ENCODE peak calls at places on chromosomes 12 and 14, in five cellular contexts. One of them, this sample, is unnamed. For H3K36me3, the result is how much of the 10 kb centered on the place peaks cover.

GRCh38 chr12:3252416-3252815 is 175.2 kb downstream of the TSPAN9 start:
- DNase-seq in lung: peak
- DNase-seq in upper lobe of right lung: no peak
- DNase-seq in OCI-LY7: no peak
- DNase-seq in body of pancreas: peak
- DNase-seq in this sample: no peak

GRCh38 chr12:84038241-84038640 is 874.4 kb downstream of the SLC6A15 start:
- DNase-seq in upper lobe of right lung: no peak
- DNase-seq in body of pancreas: no peak
- DNase-seq in lung: no peak
- DNase-seq in OCI-LY7: no peak
- DNase-seq in this sample: no peak

GRCh38 chr14:89479802-89480201 is 62.8 kb upstream of the FOXN3 start:
- DNase-seq in lung: no peak
- DNase-seq in upper lobe of right lung: no peak
- DNase-seq in OCI-LY7: no peak
- DNase-seq in body of pancreas: no peak
- DNase-seq in this sample: no peak

GRCh38 chr14:60091550-60092511 is at the start of gene PCNX4:
- DNase-seq in lung: peak
- DNase-seq in OCI-LY7: peak
- DNase-seq in upper lobe of right lung: peak
- DNase-seq in body of pancreas: peak
- DNase-seq in this sample: peak

GRCh38 chr14:36604757-36605505 is 22.5 kb upstream of the NKX2-8 start:
- DNase-seq in OCI-LY7: peak
- DNase-seq in upper lobe of right lung: no peak
- DNase-seq in lung: peak
- DNase-seq in body of pancreas: peak
- DNase-seq in this sample: no peak

GRCh38 chr14:95545769-95546168 is 10.9 kb downstream of the GLRX5 start:
- DNase-seq in upper lobe of right lung: no peak
- DNase-seq in body of pancreas: no peak
- DNase-seq in OCI-LY7: no peak
- DNase-seq in lung: no peak
- DNase-seq in this sample: no peak

GRCh38 chr12:51183816-51184215 is 10.9 kb upstream of the TFCP2 start:
- DNase-seq in upper lobe of right lung: no peak
- DNase-seq in lung: no peak
- DNase-seq in body of pancreas: peak
- DNase-seq in OCI-LY7: no peak
- DNase-seq in this sample: no peak

GRCh38 chr14:57008534-57008933 is 198.3 kb upstream of the OTX2 start:
- DNase-seq in body of pancreas: no peak
- DNase-seq in OCI-LY7: no peak
- DNase-seq in lung: no peak
- DNase-seq in upper lobe of right lung: no peak
- DNase-seq in this sample: no peak

GRCh38 chr12:56632701-56633464 is 2.8 kb upstream of the BAZ2A start:
- DNase-seq in OCI-LY7: peak
- DNase-seq in upper lobe of right lung: no peak
- DNase-seq in lung: no peak
- DNase-seq in body of pancreas: no peak
- DNase-seq in this sample: no peak

GRCh38 chr12:131981388-131981787 is 31.6 kb downstream of the EP400 start:
- DNase-seq in lung: no peak
- DNase-seq in upper lobe of right lung: no peak
- DNase-seq in OCI-LY7: no peak
- DNase-seq in body of pancreas: no peak
- DNase-seq in this sample: no peak

GRCh38 chr12:131983026-131983425 is 33.3 kb downstream of the EP400 start:
- DNase-seq in body of pancreas: no peak
- DNase-seq in lung: no peak
- DNase-seq in upper lobe of right lung: no peak
- DNase-seq in OCI-LY7: no peak
- DNase-seq in this sample: no peak

GRCh38 chr12:131985145-131985875 is 35.6 kb downstream of the EP400 start:
- DNase-seq in OCI-LY7: no peak
- DNase-seq in body of pancreas: peak
- DNase-seq in upper lobe of right lung: peak
- DNase-seq in lung: peak
- DNase-seq in this sample: no peak

GRCh38 chr12:131982041-131982440 is 32.3 kb downstream of the EP400 start:
- DNase-seq in body of pancreas: no peak
- DNase-seq in upper lobe of right lung: no peak
- DNase-seq in OCI-LY7: no peak
- DNase-seq in lung: no peak
- DNase-seq in this sample: no peak

GRCh38 chr12:131983554-131983953 is 33.8 kb downstream of the EP400 start:
- DNase-seq in upper lobe of right lung: no peak
- DNase-seq in body of pancreas: no peak
- DNase-seq in OCI-LY7: no peak
- DNase-seq in lung: no peak
- DNase-seq in this sample: no peak
- H3K36me3 ChIP-seq in upper lobe of right lung: half or more
- H3K36me3 ChIP-seq in body of pancreas: under half
- H3K36me3 ChIP-seq in OCI-LY7: half or more
- H3K36me3 ChIP-seq in lung: under half
- H3K36me3 ChIP-seq in this sample: under half

DNA sequence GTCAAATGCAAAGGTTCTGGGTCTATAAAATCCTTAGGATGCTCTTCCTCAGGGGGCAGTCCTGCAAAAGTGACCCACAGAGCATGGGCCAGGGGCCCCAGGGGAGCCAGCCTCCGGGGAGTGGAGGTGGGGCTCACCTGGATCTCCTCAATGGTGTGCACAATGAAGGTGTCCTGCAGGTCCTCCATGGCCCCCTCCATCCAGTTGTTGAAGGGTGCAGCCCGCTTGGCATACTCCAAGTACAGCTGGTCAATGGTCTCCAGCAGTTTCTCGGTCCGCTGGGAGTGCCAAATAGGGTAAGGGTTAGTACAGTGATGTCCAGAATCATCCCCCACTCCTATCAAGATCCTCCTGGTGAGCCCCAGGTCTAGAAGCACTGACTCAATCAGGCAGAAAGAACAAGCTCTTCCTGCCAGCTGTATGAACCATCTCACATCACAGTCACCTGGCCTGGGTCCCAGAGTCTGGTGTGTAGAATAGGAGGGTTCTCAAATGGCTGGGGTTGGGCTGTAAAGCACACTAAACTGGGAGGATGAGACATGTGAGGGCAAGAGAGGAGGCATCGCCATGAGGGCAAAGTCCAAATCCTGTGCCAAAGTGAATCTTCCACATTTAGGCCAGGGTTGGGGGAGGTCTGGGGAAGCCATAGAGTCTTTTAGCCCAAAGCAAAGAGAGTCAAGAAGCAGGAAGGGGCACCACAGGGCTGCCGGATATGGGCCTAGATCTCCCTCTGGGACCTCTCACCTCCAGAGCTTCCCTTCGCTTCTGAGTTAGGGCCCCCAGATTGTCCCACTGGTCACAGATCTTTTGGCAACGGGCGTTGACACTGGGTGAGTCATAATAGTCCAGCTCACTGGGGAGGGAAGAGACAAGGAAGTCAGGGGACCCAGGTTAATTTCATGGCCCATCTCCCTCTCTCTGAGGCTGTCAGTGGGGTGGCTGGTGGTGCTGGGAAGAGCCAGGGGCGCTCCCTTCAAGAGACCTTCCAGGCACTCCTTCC is 91.5 kb upstream of the ZFP36L1 start:
- DNase-seq in lung: no peak
- DNase-seq in body of pancreas: peak
- DNase-seq in upper lobe of right lung: no peak
- DNase-seq in OCI-LY7: peak
- DNase-seq in this sample: no peak
- H3K36me3 ChIP-seq in lung: half or more
- H3K36me3 ChIP-seq in body of pancreas: half or more
- H3K36me3 ChIP-seq in upper lobe of right lung: half or more
- H3K36me3 ChIP-seq in OCI-LY7: under half
- H3K36me3 ChIP-seq in this sample: half or more

GRCh38 chr14:103488960-103489359 is 33.7 kb downstream of the CKB start:
- DNase-seq in upper lobe of right lung: no peak
- DNase-seq in lung: no peak
- DNase-seq in OCI-LY7: no peak
- DNase-seq in body of pancreas: no peak
- DNase-seq in this sample: no peak

GRCh38 chr14:103488071-103488470 is 34.6 kb downstream of the CKB start:
- DNase-seq in lung: no peak
- DNase-seq in body of pancreas: no peak
- DNase-seq in OCI-LY7: no peak
- DNase-seq in upper lobe of right lung: no peak
- DNase-seq in this sample: no peak

GRCh38 chr14:103485504-103485903 is 37.1 kb downstream of the CKB start:
- DNase-seq in lung: no peak
- DNase-seq in body of pancreas: no peak
- DNase-seq in OCI-LY7: no peak
- DNase-seq in upper lobe of right lung: no peak
- DNase-seq in this sample: no peak

GRCh38 chr14:103480595-103480994 is 42.0 kb downstream of the CKB start:
- DNase-seq in upper lobe of right lung: no peak
- DNase-seq in body of pancreas: no peak
- DNase-seq in lung: no peak
- DNase-seq in OCI-LY7: peak
- DNase-seq in this sample: no peak

GRCh38 chr14:103483600-103483999 is 39.0 kb downstream of the CKB start:
- DNase-seq in body of pancreas: peak
- DNase-seq in lung: no peak
- DNase-seq in upper lobe of right lung: no peak
- DNase-seq in OCI-LY7: no peak
- DNase-seq in this sample: no peak
- H3K36me3 ChIP-seq in body of pancreas: under half
- H3K36me3 ChIP-seq in lung: under half
- H3K36me3 ChIP-seq in upper lobe of right lung: half or more
- H3K36me3 ChIP-seq in OCI-LY7: half or more
- H3K36me3 ChIP-seq in this sample: under half

GRCh38 chr12:64431791-64432190 is 20.1 kb upstream of the TBK1 start:
- DNase-seq in OCI-LY7: no peak
- DNase-seq in upper lobe of right lung: no peak
- DNase-seq in body of pancreas: no peak
- DNase-seq in lung: no peak
- DNase-seq in this sample: no peak

GRCh38 chr12:64427988-64428387 is 23.8 kb downstream of the XPOT start:
- DNase-seq in body of pancreas: no peak
- DNase-seq in upper lobe of right lung: no peak
- DNase-seq in lung: no peak
- DNase-seq in OCI-LY7: no peak
- DNase-seq in this sample: no peak

GRCh38 chr12:64433915-64434314 is 18.0 kb upstream of the TBK1 start:
- DNase-seq in body of pancreas: no peak
- DNase-seq in upper lobe of right lung: no peak
- DNase-seq in lung: no peak
- DNase-seq in OCI-LY7: no peak
- DNase-seq in this sample: no peak

DNA sequence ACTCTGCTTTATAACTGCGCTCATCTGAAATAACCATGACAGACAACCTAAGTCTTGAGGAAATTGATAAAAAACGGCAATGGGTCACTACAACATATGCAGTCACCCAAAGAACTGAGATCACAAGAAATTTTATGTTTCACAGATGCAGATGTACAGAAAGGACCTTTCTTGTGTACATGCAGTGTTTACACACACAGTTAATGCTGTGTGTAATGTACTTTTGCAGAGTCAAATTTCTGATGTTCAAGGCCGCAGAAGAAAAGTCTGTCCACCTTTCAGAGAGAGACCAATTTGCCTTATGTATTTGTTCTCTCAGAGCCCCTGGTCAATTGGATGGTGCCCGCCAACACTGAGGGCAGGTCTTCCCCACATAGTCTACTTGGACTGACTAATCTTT is 23.0 kb upstream of the TBK1 start:
- DNase-seq in body of pancreas: no peak
- DNase-seq in upper lobe of right lung: no peak
- DNase-seq in OCI-LY7: no peak
- DNase-seq in lung: no peak
- DNase-seq in this sample: no peak
- H3K36me3 ChIP-seq in body of pancreas: under half
- H3K36me3 ChIP-seq in upper lobe of right lung: half or more
- H3K36me3 ChIP-seq in OCI-LY7: half or more
- H3K36me3 ChIP-seq in lung: under half
- H3K36me3 ChIP-seq in this sample: half or more

GRCh38 chr14:52711666-52712065 is 4.7 kb downstream of the PSMC6 start:
- DNase-seq in lung: no peak
- DNase-seq in upper lobe of right lung: no peak
- DNase-seq in body of pancreas: no peak
- DNase-seq in OCI-LY7: no peak
- DNase-seq in this sample: no peak

DNA sequence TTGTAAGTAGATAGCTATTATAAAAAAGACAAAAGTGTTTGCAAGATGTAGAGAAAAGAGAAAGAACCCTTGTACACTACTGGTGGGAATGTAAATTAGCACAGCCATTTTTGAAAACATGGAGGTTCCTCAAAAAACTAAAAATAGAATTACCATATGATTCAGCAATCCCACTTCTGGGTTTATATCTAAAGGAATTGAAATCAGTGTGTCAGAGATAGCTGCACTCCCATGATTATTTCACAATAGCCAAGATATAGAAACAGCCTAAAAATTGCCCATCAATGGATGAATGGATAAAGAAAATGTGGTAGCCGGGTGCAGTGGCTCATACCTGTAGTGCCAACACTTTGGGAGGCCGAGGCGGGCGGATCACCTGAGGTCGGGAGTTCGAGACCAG is 9.2 kb downstream of the PSMC6 start:
- DNase-seq in OCI-LY7: no peak
- DNase-seq in lung: no peak
- DNase-seq in upper lobe of right lung: no peak
- DNase-seq in body of pancreas: no peak
- DNase-seq in this sample: no peak
- H3K36me3 ChIP-seq in OCI-LY7: half or more
- H3K36me3 ChIP-seq in lung: under half
- H3K36me3 ChIP-seq in upper lobe of right lung: half or more
- H3K36me3 ChIP-seq in body of pancreas: under half
- H3K36me3 ChIP-seq in this sample: under half

GRCh38 chr12:113948151-113948914 is 17.8 kb downstream of the RBM19 start:
- DNase-seq in OCI-LY7: no peak
- DNase-seq in lung: no peak
- DNase-seq in upper lobe of right lung: no peak
- DNase-seq in body of pancreas: no peak
- DNase-seq in this sample: no peak
- H3K36me3 ChIP-seq in OCI-LY7: half or more
- H3K36me3 ChIP-seq in lung: half or more
- H3K36me3 ChIP-seq in upper lobe of right lung: half or more
- H3K36me3 ChIP-seq in body of pancreas: under half
- H3K36me3 ChIP-seq in this sample: half or more

GRCh38 chr14:102026934-102027333 is 59.9 kb downstream of the HSP90AA1 start:
- DNase-seq in upper lobe of right lung: no peak
- DNase-seq in lung: no peak
- DNase-seq in body of pancreas: no peak
- DNase-seq in OCI-LY7: no peak
- DNase-seq in this sample: no peak
- H3K36me3 ChIP-seq in upper lobe of right lung: half or more
- H3K36me3 ChIP-seq in lung: half or more
- H3K36me3 ChIP-seq in body of pancreas: half or more
- H3K36me3 ChIP-seq in OCI-LY7: half or more
- H3K36me3 ChIP-seq in this sample: half or more